ENCODE peak calls at places on chromosomes 5 and 9, in ten cellular contexts. U is A172; W is HuH-7; Z is H7; B is NCI-H1930; S is H1; Q is hippocampal formation; G is heart left ventricle; O is COR-L47; V is stimulated activated CD8-positive, alpha-beta memory T cell treated with anti-CD3 and anti-CD28 coated beads, Interleukin-15, amount 100 ng/mL, for 24 hours. L is an unnamed sample.

GRCh38 chr9:89755835-89756234 is 151.0 kb downstream of the GADD45G start:
- DNase-seq in B (no peak), W (no peak), S (no peak), O (peak; percentile 84), Z (no peak), V (no peak), G (peak; percentile 78), U (peak; percentile 60), Q (no peak), L (no peak)

GRCh38 chr5:123811771-123812170 is 299.8 kb downstream of the CSNK1G3 start:
- DNase-seq in W (no peak), G (no peak), Z (no peak), S (no peak), V (no peak), Q (no peak), U (no peak), O (no peak), B (no peak), L (no peak)

GRCh38 chr9:108057421-108058136 is 568.0 kb upstream of the KLF4 start:
- DNase-seq in U (peak; percentile 90), O (no peak), Z (no peak), V (no peak), S (no peak), G (no peak), Q (no peak), W (no peak), B (no peak), L (no peak)

GRCh38 chr5:37738057-37738691 is 101.7 kb downstream of the GDNF start:
- DNase-seq in Q (no peak), S (no peak), U (peak; percentile 88), G (no peak), Z (no peak), V (no peak), B (no peak), W (no peak), O (no peak), L (no peak)

GRCh38 chr5:140240987-140241706 is 61.8 kb downstream of the PFDN1 start:
- DNase-seq in Q (peak; percentile 90), Z (peak; percentile 87), W (peak; percentile 46), S (no peak), B (no peak), G (peak; percentile 97), V (no peak), U (peak; percentile 93), O (peak; percentile 89), L (peak; percentile 72)

GRCh38 chr9:111926421-111926875 is 29.8 kb downstream of the UGCG start:
- DNase-seq in B (no peak), Q (no peak), V (no peak), O (no peak), Z (no peak), U (no peak), S (no peak), W (no peak), G (peak; percentile 41), L (no peak)

GRCh38 chr9:33044677-33045282 is 19.7 kb downstream of the DNAJA1 start:
- DNase-seq in G (no peak), Q (peak; percentile 3), S (no peak), Z (peak; percentile 79), V (no peak), W (peak; percentile 67), U (peak; percentile 4), B (peak; percentile 76), O (peak; percentile 50), L (no peak)

GRCh38 chr5:2876183-2876582 is 124.7 kb upstream of the IRX2 start:
- DNase-seq in O (no peak), W (no peak), V (no peak), Z (no peak), G (no peak), B (no peak), Q (no peak), U (no peak), S (no peak), L (no peak)

GRCh38 chr5:138635268-138635667 is 60.1 kb upstream of the HSPA9 start:
- DNase-seq in S (no peak), Z (no peak), W (no peak), B (no peak), V (no peak), Q (no peak), G (no peak), U (no peak), O (no peak), L (no peak)

GRCh38 chr9:126453156-126453963 is 126.7 kb downstream of the MVB12B start:
- DNase-seq in B (no peak), U (no peak), Q (no peak), S (no peak), V (no peak), G (no peak), W (no peak), O (no peak), Z (no peak), L (no peak)

GRCh38 chr9:100731038-100731556 is 153.2 kb downstream of the CAVIN4 start:
- DNase-seq in G (no peak), V (no peak), U (no peak), Q (no peak), Z (no peak), W (no peak), S (no peak), B (no peak), O (no peak), L (no peak)

GRCh38 chr9:127264462-127265040 is at the start of gene GARNL3:
- DNase-seq in O (peak; percentile 16), Z (peak; percentile 38), G (no peak), V (no peak), Q (no peak), U (no peak), W (no peak), B (no peak), S (no peak), L (no peak)

GRCh38 chr9:124810513-124811355 is 33.8 kb downstream of the OLFML2A start:
- DNase-seq in U (peak; percentile 98), S (peak; percentile 84), G (no peak), W (peak; percentile 66), Q (no peak), Z (peak; percentile 96), B (no peak), V (no peak), O (no peak), L (no peak)

GRCh38 chr9:113993838-113994540 is 84.1 kb downstream of the AMBP start:
- DNase-seq in Z (no peak), O (peak; percentile 59), U (peak; percentile 27), S (no peak), Q (peak; percentile 69), G (peak; percentile 92), V (no peak), W (no peak), B (no peak), L (no peak)

GRCh38 chr5:65769539-65769938 is 47.5 kb downstream of the NLN start:
- DNase-seq in O (no peak), Q (no peak), V (no peak), S (no peak), G (no peak), B (no peak), U (peak; percentile 84), W (no peak), Z (no peak), L (no peak)

GRCh38 chr9:81690251-81690851 is 1.0 kb upstream of the TLE1 start:
- DNase-seq in V (no peak), U (no peak), S (no peak), O (no peak), Q (no peak), B (no peak), G (no peak), W (peak; percentile 61), Z (peak; percentile 58), L (no peak)

GRCh38 chr5:20833081-20833627 is 845.2 kb upstream of the CDH18 start:
- DNase-seq in S (no peak), V (no peak), W (no peak), O (no peak), G (no peak), Z (peak; percentile 1), B (no peak), U (no peak), Q (no peak), L (peak; percentile 0)

GRCh38 chr9:23769307-23769935 is 56.6 kb downstream of the ELAVL2 start:
- DNase-seq in Q (no peak), V (no peak), B (no peak), S (no peak), W (no peak), U (peak; percentile 79), O (no peak), Z (no peak), G (no peak), L (no peak)

GRCh38 chr9:134066546-134066922 is 1.3 kb downstream of the BRD3 start:
- DNase-seq in Z (peak; percentile 77), U (peak; percentile 14), B (no peak), V (no peak), G (no peak), Q (no peak), O (no peak), S (no peak), W (no peak), L (no peak)

GRCh38 chr5:39541920-39542319 is 117.1 kb upstream of the DAB2 start:
- DNase-seq in Z (no peak), S (no peak), U (no peak), G (no peak), O (no peak), W (no peak), B (no peak), V (no peak), Q (no peak), L (no peak)

GRCh38 chr9:120410925-120411501 is 169.0 kb downstream of the CDK5RAP2 start:
- DNase-seq in S (no peak), Q (no peak), U (no peak), W (no peak), G (peak; percentile 50), V (no peak), B (no peak), Z (no peak), O (no peak), L (no peak)

GRCh38 chr5:90741022-90741564 is 182.5 kb downstream of the ADGRV1 start:
- DNase-seq in G (no peak), W (no peak), Z (no peak), S (no peak), O (no peak), Q (no peak), U (no peak), B (no peak), V (no peak), L (no peak)

GRCh38 chr9:12702160-12702758 is 9.1 kb downstream of the TYRP1 start:
- DNase-seq in Z (peak; percentile 5), B (no peak), W (no peak), U (peak; percentile 72), Q (no peak), S (peak; percentile 25), V (no peak), G (peak; percentile 33), O (peak; percentile 45), L (peak; percentile 42)

GRCh38 chr5:34054330-34054729 is 11.3 kb upstream of the C1QTNF3 start:
- DNase-seq in G (no peak), O (no peak), S (no peak), B (no peak), W (no peak), U (no peak), Q (no peak), V (no peak), Z (no peak), L (no peak)

GRCh38 chr5:143775258-143775657 is 36.7 kb upstream of the HMHB1 start:
- DNase-seq in V (no peak), W (no peak), B (no peak), Q (no peak), U (peak; percentile 43), Z (no peak), O (no peak), G (no peak), S (no peak), L (no peak)

GRCh38 chr5:5688925-5689310 is 266.4 kb downstream of the ICE1 start:
- DNase-seq in B (no peak), Q (no peak), Z (no peak), V (no peak), S (no peak), W (no peak), G (no peak), U (no peak), O (no peak), L (no peak)

GRCh38 chr5:151162794-151163193 is 5.2 kb upstream of the ANXA6 start:
- DNase-seq in Z (no peak), O (no peak), B (no peak), U (no peak), Q (no peak), W (no peak), V (no peak), G (no peak), S (no peak), L (no peak)

GRCh38 chr5:115209279-115209678 is 39.6 kb upstream of the TRIM36 start:
- DNase-seq in W (no peak), V (no peak), G (no peak), B (no peak), U (no peak), Z (no peak), S (no peak), O (no peak), Q (no peak), L (no peak)

L was measured in HEK293T.